ENCODE peak calls at places on chromosomes 6 and 20, in ten cellular contexts. S, O, G, P, U, Y, D, Q, F and I are unnamed samples.

GRCh38 chr6:110325197-110325596 is 33.0 kb downstream of the METTL24 start:
- DNase-seq in P (no peak), D (peak; percentile 75), G (peak; percentile 41), Q (no peak), F (no peak), O (no peak), Y (no peak), U (no peak), S (no peak), I (no peak)

GRCh38 chr6:106751501-106752252 is 122.3 kb downstream of the QRSL1 start:
- DNase-seq in D (no peak), Q (no peak), U (no peak), S (no peak), P (no peak), Y (no peak), F (no peak), G (peak; percentile 95), O (no peak), I (no peak)

GRCh38 chr6:33206864-33207568 is 1.3 kb upstream of the RING1 start:
- DNase-seq in P (no peak), S (no peak), F (no peak), G (peak; percentile 76), O (no peak), Q (no peak), D (no peak), Y (no peak), U (no peak), I (no peak)

GRCh38 chr6:51902261-51902764 is 185.1 kb downstream of the PKHD1 start:
- DNase-seq in S (no peak), Q (no peak), F (no peak), Y (no peak), P (no peak), G (no peak), D (no peak), O (no peak), U (no peak), I (no peak)

GRCh38 chr6:17950095-17950494 is 37.3 kb downstream of the KIF13A start:
- DNase-seq in D (no peak), F (no peak), Y (no peak), Q (no peak), S (no peak), O (no peak), U (no peak), G (no peak), P (no peak), I (no peak)

GRCh38 chr20:35974256-35974655 is 5.9 kb downstream of the CNBD2 start:
- DNase-seq in P (no peak), F (no peak), Y (no peak), O (no peak), D (no peak), G (no peak), U (no peak), Q (no peak), S (no peak), I (no peak)

GRCh38 chr20:12592756-12593155 is 416.0 kb upstream of the SPTLC3 start:
- DNase-seq in Y (no peak), G (no peak), S (no peak), F (no peak), P (no peak), D (no peak), Q (no peak), U (no peak), O (no peak), I (no peak)

GRCh38 chr20:327041-327945 is 1.9 kb downstream of the SOX12 start:
- DNase-seq in D (peak; percentile 90), U (peak; percentile 91), G (peak; percentile 94), F (peak; percentile 87), S (peak; percentile 65), O (peak; percentile 86), Y (peak; percentile 89), Q (peak; percentile 83), P (peak; percentile 54), I (peak; percentile 63)

GRCh38 chr6:56669585-56669984 is 26.9 kb upstream of the DST start:
- DNase-seq in F (no peak), P (no peak), Y (no peak), U (no peak), Q (no peak), S (no peak), G (no peak), D (no peak), O (no peak), I (no peak)

GRCh38 chr6:5529015-5529414 is 267.7 kb downstream of the FARS2 start:
- DNase-seq in O (no peak), P (no peak), S (no peak), U (no peak), Y (no peak), G (peak; percentile 4), F (no peak), D (peak; percentile 66), Q (no peak), I (no peak)

GRCh38 chr6:65570340-65570739 is 136.7 kb downstream of the EYS start:
- DNase-seq in O (no peak), G (no peak), S (no peak), Q (no peak), Y (no peak), P (no peak), U (no peak), F (no peak), D (no peak), I (no peak)

GRCh38 chr6:65569505-65569904 is 137.5 kb downstream of the EYS start:
- DNase-seq in Y (no peak), G (peak; percentile 45), O (no peak), S (no peak), U (no peak), Q (no peak), D (no peak), P (no peak), F (no peak), I (no peak)

GRCh38 chr6:65566117-65566516 is 140.9 kb downstream of the EYS start:
- DNase-seq in G (peak; percentile 4), Y (no peak), O (no peak), D (no peak), P (no peak), F (no peak), S (no peak), Q (no peak), U (no peak), I (no peak)
- TF ChIP-seq CTCF in G (peak; percentile 31), Y (peak; percentile 30), O (no peak), D (no peak), P (no peak), F (no peak), S (no peak), Q (no peak), U (no peak), I (no peak)

GRCh38 chr6:84284428-84285033 is 57.1 kb upstream of the CEP162 start:
- DNase-seq in P (no peak), Q (no peak), G (peak; percentile 35), D (peak; percentile 19), O (no peak), Y (peak; percentile 21), S (no peak), F (no peak), U (no peak), I (no peak)
- TF ChIP-seq CTCF in P (no peak), Q (no peak), G (peak; percentile 66), D (peak; percentile 45), O (no peak), Y (peak; percentile 75), S (no peak), F (peak; percentile 68), U (peak; percentile 27), I (no peak)

GRCh38 chr6:15253107-15254073 is 7.5 kb downstream of the JARID2 start:
- DNase-seq in U (no peak), S (no peak), D (no peak), G (no peak), Q (no peak), F (no peak), Y (no peak), O (no peak), P (no peak), I (no peak)

GRCh38 chr6:15256538-15257222 is 10.8 kb downstream of the JARID2 start:
- DNase-seq in U (no peak), D (no peak), G (no peak), P (no peak), F (no peak), O (no peak), Y (no peak), S (no peak), Q (peak; percentile 23), I (no peak)

GRCh38 chr6:15252205-15252604 is 6.3 kb downstream of the JARID2 start:
- DNase-seq in O (no peak), S (no peak), D (no peak), Y (no peak), G (no peak), Q (no peak), F (no peak), U (no peak), P (no peak), I (no peak)

GRCh38 chr6:15255481-15256414 is 9.9 kb downstream of the JARID2 start:
- DNase-seq in P (no peak), U (no peak), G (no peak), O (no peak), S (no peak), Q (no peak), F (peak; percentile 43), D (no peak), Y (no peak), I (no peak)

DNA sequence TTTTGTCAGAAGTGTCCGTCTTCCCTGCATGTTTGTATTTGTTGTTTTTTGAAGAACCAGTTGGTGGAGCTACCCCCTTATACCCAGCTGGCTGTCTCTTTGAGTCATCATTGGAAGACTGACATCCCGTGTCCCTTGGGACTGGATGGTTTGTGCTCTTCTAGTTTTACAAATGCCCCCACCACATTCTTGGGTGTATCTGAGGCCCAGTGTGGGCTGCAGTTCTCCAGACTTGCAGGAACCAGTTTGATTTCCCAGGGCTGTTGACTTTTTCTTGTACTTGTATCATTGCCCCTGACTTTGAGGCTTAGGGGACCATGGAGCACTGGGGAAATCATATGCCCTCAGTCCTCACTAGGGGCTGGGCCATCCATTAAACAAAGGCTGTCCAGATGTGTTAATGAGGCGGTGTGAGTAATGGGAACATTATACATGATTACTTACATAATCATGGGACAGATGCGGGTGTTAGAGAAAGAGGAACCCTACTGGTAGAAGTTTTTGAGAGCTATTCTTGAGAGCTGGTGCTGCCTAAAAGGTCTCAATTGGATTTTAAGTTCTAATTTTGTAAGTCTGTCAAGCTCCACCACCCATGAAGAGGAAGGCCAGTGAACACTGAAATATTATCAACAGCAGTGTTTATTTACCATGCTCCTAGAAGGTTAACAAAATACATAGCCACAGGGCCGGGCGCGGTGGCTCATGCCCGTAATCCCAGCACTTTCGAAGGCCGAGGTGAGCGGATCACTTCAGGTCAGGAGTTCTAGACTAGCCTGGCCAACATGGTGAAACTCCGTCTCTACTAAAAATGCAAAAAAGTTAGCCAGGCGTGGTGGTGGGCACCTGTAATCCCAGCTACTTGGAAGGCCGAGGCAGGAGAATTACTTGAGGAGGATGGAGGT is 8.5 kb downstream of the JARID2 start:
- DNase-seq in S (no peak), P (no peak), Y (peak; percentile 58), F (peak; percentile 57), U (no peak), O (no peak), G (peak; percentile 61), D (peak; percentile 69), Q (no peak), I (no peak)
- TF ChIP-seq CTCF in S (no peak), P (no peak), Y (peak; percentile 50), F (peak; percentile 39), U (no peak), O (no peak), G (peak; percentile 52), D (peak; percentile 15), Q (no peak), I (no peak)

DNA sequence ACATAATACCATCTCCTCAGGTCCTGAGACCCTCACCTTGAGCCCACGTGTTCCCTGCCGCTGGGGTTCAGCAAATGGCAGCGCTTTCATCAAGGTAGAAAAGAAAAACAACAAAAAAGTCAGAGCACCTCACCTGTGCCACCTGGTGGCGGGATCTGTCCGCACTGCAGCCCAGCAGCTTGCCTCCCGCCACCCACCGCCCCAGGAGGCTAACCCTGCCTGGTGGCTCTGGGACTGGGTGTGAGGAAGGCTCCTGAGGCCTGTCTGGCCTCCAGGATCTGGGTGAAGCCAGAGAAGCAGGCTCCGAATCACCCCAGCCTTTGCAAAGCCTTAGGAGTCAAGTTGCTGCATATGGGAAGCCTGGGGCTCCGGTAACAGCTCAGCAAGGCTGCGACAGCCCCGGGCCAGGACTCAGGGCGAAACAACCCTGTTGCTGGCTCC is 270.8 kb downstream of the BMP7 start:
- DNase-seq in S (no peak), U (no peak), D (peak; percentile 2), O (no peak), Q (no peak), G (peak; percentile 72), F (no peak), P (no peak), Y (peak; percentile 20), I (no peak)
- TF ChIP-seq CTCF in S (no peak), U (peak; percentile 38), D (peak; percentile 42), O (no peak), Q (peak; percentile 39), G (peak; percentile 93), F (peak; percentile 74), P (peak; percentile 51), Y (peak; percentile 38), I (no peak)